ENCODE peak calls at places on chromosomes 6 and 20, in eight cellular contexts. E is AG04450, T is SJSA1, H is left ventricle myocardium inferior, F is endothelial cell of umbilical vein, B is lower lobe of right lung, P is heart right ventricle, K is neuronal stem cell. I is an unnamed sample.

GRCh38 chr20:48919336-48919881 is 2.1 kb upstream of the ARFGEF2 start:
- DNase-seq in E (no peak), T (no peak), H (no peak), F (no peak), B (no peak), P (no peak), K (no peak), I (no peak)

GRCh38 chr20:9912858-9913434 is 74.1 kb upstream of the PAK5 start:
- DNase-seq in E (peak), T (peak), H (no peak), F (peak), B (peak), P (peak), K (peak), I (no peak)

GRCh38 chr6:14711056-14711703 is 534.7 kb upstream of the JARID2 start:
- DNase-seq in E (peak), T (peak), H (no peak), F (no peak), B (no peak), P (no peak), K (no peak), I (no peak)

GRCh38 chr6:153525998-153526397 is 394.9 kb upstream of the RGS17 start:
- DNase-seq in E (no peak), T (no peak), H (no peak), F (no peak), B (no peak), P (no peak), K (no peak), I (no peak)

GRCh38 chr6:152338335-152339125 is 298.6 kb downstream of the SYNE1 start:
- DNase-seq in E (no peak), T (peak), H (peak), F (peak), B (no peak), P (peak), K (peak), I (peak)

GRCh38 chr20:50415516-50416268 is 94.5 kb upstream of the PTPN1 start:
- DNase-seq in E (no peak), T (peak), H (peak), F (peak), B (peak), P (peak), K (no peak), I (peak)

GRCh38 chr6:108960601-108961000 is 112.4 kb downstream of the ARMC2 start:
- DNase-seq in E (no peak), T (no peak), H (no peak), F (no peak), B (no peak), P (no peak), K (no peak), I (no peak)

GRCh38 chr20:59010995-59011873 is 4.2 kb upstream of the CTSZ start:
- DNase-seq in E (peak), T (peak), H (no peak), F (peak), B (no peak), P (no peak), K (no peak), I (no peak)

GRCh38 chr6:22682979-22683378 is 113.6 kb downstream of the HDGFL1 start:
- DNase-seq in E (no peak), T (no peak), H (no peak), F (no peak), B (no peak), P (no peak), K (no peak), I (no peak)

GRCh38 chr20:13333793-13334192 is 112.7 kb downstream of the ISM1 start:
- DNase-seq in E (no peak), T (no peak), H (no peak), F (peak), B (no peak), P (no peak), K (no peak), I (no peak)

GRCh38 chr20:8074931-8075330 is 55.4 kb upstream of the TMX4 start:
- DNase-seq in E (no peak), T (no peak), H (no peak), F (no peak), B (no peak), P (no peak), K (no peak), I (no peak)

GRCh38 chr20:59385461-59385860 is 85.0 kb downstream of the EDN3 start:
- DNase-seq in E (no peak), T (no peak), H (no peak), F (no peak), B (no peak), P (no peak), K (no peak), I (no peak)

GRCh38 chr6:130322673-130323268 is 43.0 kb upstream of the TMEM200A start:
- DNase-seq in E (peak), T (peak), H (no peak), F (peak), B (no peak), P (no peak), K (peak), I (peak)

GRCh38 chr20:1524004-1524403 is 32.8 kb upstream of the SIRPB2 start:
- DNase-seq in E (no peak), T (no peak), H (no peak), F (peak), B (no peak), P (no peak), K (no peak), I (no peak)

GRCh38 chr6:155498370-155498769 is 42.7 kb upstream of the NOX3 start:
- DNase-seq in E (no peak), T (no peak), H (no peak), F (no peak), B (no peak), P (no peak), K (no peak), I (no peak)

GRCh38 chr6:125340175-125340835 is 38.5 kb upstream of the HDDC2 start:
- DNase-seq in E (no peak), T (no peak), H (peak), F (no peak), B (no peak), P (no peak), K (no peak), I (no peak)

GRCh38 chr6:19836799-19837510 is at the start of gene ID4:
- DNase-seq in E (peak), T (peak), H (peak), F (peak), B (peak), P (peak), K (peak), I (peak)

GRCh38 chr20:8790442-8791074 is 278.3 kb upstream of the PLCB4 start:
- DNase-seq in E (peak), T (peak), H (no peak), F (peak), B (no peak), P (no peak), K (peak), I (no peak)

GRCh38 chr6:159953091-159953581 is 15.7 kb upstream of the IGF2R start:
- DNase-seq in E (no peak), T (no peak), H (peak), F (peak), B (peak), P (peak), K (no peak), I (no peak)

GRCh38 chr20:542777-543368 is 717 bp downstream of the CSNK2A1 start:
- DNase-seq in E (no peak), T (no peak), H (no peak), F (no peak), B (peak), P (peak), K (no peak), I (no peak)

GRCh38 chr6:21049572-21049971 is 515.3 kb downstream of the CDKAL1 start:
- DNase-seq in E (no peak), T (no peak), H (no peak), F (no peak), B (no peak), P (no peak), K (no peak), I (no peak)

GRCh38 chr6:106724848-106725247 is 95.5 kb downstream of the QRSL1 start:
- DNase-seq in E (no peak), T (no peak), H (no peak), F (no peak), B (no peak), P (no peak), K (no peak), I (no peak)

GRCh38 chr20:64233725-64234124 is 21.8 kb upstream of the PCMTD2 start:
- DNase-seq in E (no peak), T (no peak), H (peak), F (no peak), B (peak), P (peak), K (no peak), I (peak)

GRCh38 chr6:142187209-142187608 is 40.1 kb downstream of the VTA1 start:
- DNase-seq in E (no peak), T (no peak), H (peak), F (peak), B (no peak), P (peak), K (no peak), I (no peak)

GRCh38 chr20:59988141-59988540 is 29.9 kb downstream of the CDH26 start:
- DNase-seq in E (no peak), T (no peak), H (no peak), F (no peak), B (peak), P (no peak), K (no peak), I (no peak)

GRCh38 chr20:13788167-13788834 is 3.5 kb downstream of the NDUFAF5 start:
- DNase-seq in E (no peak), T (peak), H (no peak), F (peak), B (no peak), P (no peak), K (peak), I (no peak)

GRCh38 chr6:17115251-17116089 is 13.6 kb downstream of the STMND1 start:
- DNase-seq in E (peak), T (peak), H (no peak), F (peak), B (no peak), P (no peak), K (no peak), I (no peak)

GRCh38 chr20:49385471-49385870 is 97.0 kb downstream of the KCNB1 start:
- DNase-seq in E (no peak), T (peak), H (no peak), F (peak), B (no peak), P (no peak), K (no peak), I (no peak)

GRCh38 chr20:40176442-40176841 is 512.6 kb downstream of the MAFB start:
- DNase-seq in E (no peak), T (no peak), H (no peak), F (no peak), B (no peak), P (no peak), K (no peak), I (no peak)

GRCh38 chr6:150302801-150303138 is 66.0 kb upstream of the IYD start:
- DNase-seq in E (no peak), T (no peak), H (no peak), F (no peak), B (no peak), P (no peak), K (no peak), I (no peak)

GRCh38 chr6:20811112-20811746 is 277.0 kb downstream of the CDKAL1 start:
- DNase-seq in E (peak), T (peak), H (no peak), F (peak), B (no peak), P (no peak), K (peak), I (no peak)

GRCh38 chr6:11752350-11752749 is 26.3 kb downstream of the ADTRP start:
- DNase-seq in E (no peak), T (no peak), H (no peak), F (no peak), B (no peak), P (no peak), K (no peak), I (no peak)

GRCh38 chr6:16398587-16398986 is 160.2 kb downstream of the GMPR start:
- DNase-seq in E (peak), T (no peak), H (no peak), F (peak), B (no peak), P (no peak), K (no peak), I (no peak)

GRCh38 chr20:34863421-34863965 is 9.2 kb downstream of the GGT7 start:
- DNase-seq in E (no peak), T (no peak), H (no peak), F (no peak), B (no peak), P (no peak), K (no peak), I (no peak)

GRCh38 chr6:2381872-2382661 is 136.7 kb upstream of the GMDS start:
- DNase-seq in E (no peak), T (no peak), H (peak), F (peak), B (no peak), P (peak), K (no peak), I (no peak)
- H3K27ac ChIP-seq in E (no peak), T (no peak), H (no peak), F (no peak), B (peak), P (no peak), K (no peak), I (no peak)

DNA sequence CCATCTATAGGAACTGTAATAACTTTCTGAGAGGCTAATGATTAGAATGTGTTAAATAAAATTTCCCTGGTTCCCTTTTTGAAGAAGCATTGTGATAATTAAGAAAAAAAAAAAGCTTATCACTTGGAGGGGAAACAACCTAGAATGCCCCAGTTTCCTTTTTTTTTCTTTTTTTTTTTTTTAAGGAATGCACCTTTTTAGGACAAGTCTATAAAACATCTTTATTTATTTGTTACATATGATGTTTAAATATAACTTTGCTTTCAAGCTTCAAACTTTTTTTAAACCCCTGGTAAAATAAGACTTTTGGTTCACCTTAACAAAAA is 7.3 kb upstream of the MRPS10 start:
- DNase-seq in E (no peak), T (no peak), H (no peak), F (no peak), B (no peak), P (no peak), K (no peak), I (no peak)
- H3K27ac ChIP-seq in E (no peak), T (no peak), H (no peak), F (no peak), B (no peak), P (no peak), K (no peak), I (no peak)

DNA sequence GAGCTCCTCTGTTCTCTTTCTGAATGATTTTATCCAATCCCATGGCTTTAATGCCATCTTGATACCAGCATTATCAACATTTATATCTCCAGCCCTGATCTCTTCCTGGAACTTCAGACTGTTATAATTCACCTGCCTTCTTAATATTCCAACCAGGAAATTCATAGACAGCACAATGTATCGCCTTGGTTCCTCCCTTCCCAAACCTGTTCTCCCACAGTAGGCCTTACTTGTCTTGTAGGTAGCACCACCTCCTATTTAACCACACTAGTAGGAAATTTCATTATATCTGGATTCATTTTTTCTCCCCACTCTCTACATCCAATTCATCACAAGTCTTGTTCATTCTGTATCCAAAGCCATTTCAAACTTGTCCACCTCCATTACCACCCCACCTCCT is 106.3 kb upstream of the SHLD1 start:
- DNase-seq in E (no peak), T (no peak), H (no peak), F (no peak), B (no peak), P (no peak), K (no peak), I (no peak)
- H3K27ac ChIP-seq in E (no peak), T (no peak), H (no peak), F (no peak), B (no peak), P (no peak), K (no peak), I (no peak)

GRCh38 chr6:73694711-73695411 is 1.1 kb upstream of the CD109 start:
- DNase-seq in E (no peak), T (peak), H (no peak), F (peak), B (no peak), P (no peak), K (no peak), I (peak)
- H3K27ac ChIP-seq in E (peak), T (peak), H (peak), F (peak), B (peak), P (no peak), K (no peak), I (no peak)